ENCODE peak calls at places on chromosomes 16 and 17, in four cellular contexts. I is RWPE1, F is AG04450, N is suprapubic skin. H is an unnamed sample.

GRCh38 chr17:43676471-43676870 is 14.7 kb upstream of the MEOX1 start:
- DNase-seq in F (no peak), I (no peak), N (no peak), H (no peak)

GRCh38 chr17:59754547-59754946 is 47.1 kb downstream of the VMP1 start:
- DNase-seq in F (peak), I (peak), N (no peak), H (no peak)

GRCh38 chr17:72699566-72699965 is 392.9 kb downstream of the SLC39A11 start:
- DNase-seq in I (no peak), N (no peak), F (no peak), H (no peak)

GRCh38 chr17:28216032-28216431 is 103.0 kb upstream of the TMEM97 start:
- DNase-seq in I (no peak), N (no peak), F (no peak), H (no peak)

GRCh38 chr16:19137201-19137601 is 23.4 kb downstream of the ITPRIPL2 start:
- DNase-seq in I (peak), N (no peak), F (no peak), H (no peak)

GRCh38 chr17:46273541-46274236 is 21.2 kb upstream of the LRRC37A start:
- DNase-seq in F (no peak), N (no peak), I (no peak), H (no peak)

GRCh38 chr16:30659507-30660423 is 1.5 kb downstream of the FBRS start:
- DNase-seq in I (peak), N (no peak), F (no peak), H (no peak)

GRCh38 chr17:8465381-8466158 is 29.9 kb downstream of the NDEL1 start:
- DNase-seq in N (no peak), I (peak), F (no peak), H (no peak)

GRCh38 chr17:42403150-42403549 is 14.9 kb upstream of the STAT3 start:
- DNase-seq in F (no peak), I (no peak), N (no peak), H (no peak)

GRCh38 chr16:17289671-17290070 is 181.1 kb downstream of the XYLT1 start:
- DNase-seq in N (no peak), F (no peak), I (no peak), H (no peak)

GRCh38 chr17:65220732-65221131 is 83.6 kb downstream of the RGS9 start:
- DNase-seq in I (no peak), N (no peak), F (no peak), H (no peak)

GRCh38 chr17:59695943-59696681 is 11.1 kb downstream of the PTRH2 start:
- DNase-seq in N (no peak), I (no peak), F (no peak), H (no peak)

GRCh38 chr16:55019419-55020131 is 88.9 kb downstream of the IRX5 start:
- DNase-seq in N (no peak), F (no peak), I (no peak), H (no peak)

GRCh38 chr17:55926276-55926995 is 175.6 kb downstream of the PCTP start:
- DNase-seq in F (no peak), N (no peak), I (no peak), H (no peak)

GRCh38 chr16:78770353-78771091 is 671.1 kb downstream of the WWOX start:
- DNase-seq in N (peak), F (no peak), I (peak), H (peak)

GRCh38 chr16:73878616-73879015 is 418.0 kb upstream of the PSMD7 start:
- DNase-seq in I (peak), F (peak), N (no peak), H (no peak)

GRCh38 chr16:24409045-24409444 is 130.3 kb upstream of the RBBP6 start:
- DNase-seq in N (no peak), F (no peak), I (peak), H (no peak)
- TF ChIP-seq CTCF in N (no peak), F (no peak), I (no peak), H (no peak)

DNA sequence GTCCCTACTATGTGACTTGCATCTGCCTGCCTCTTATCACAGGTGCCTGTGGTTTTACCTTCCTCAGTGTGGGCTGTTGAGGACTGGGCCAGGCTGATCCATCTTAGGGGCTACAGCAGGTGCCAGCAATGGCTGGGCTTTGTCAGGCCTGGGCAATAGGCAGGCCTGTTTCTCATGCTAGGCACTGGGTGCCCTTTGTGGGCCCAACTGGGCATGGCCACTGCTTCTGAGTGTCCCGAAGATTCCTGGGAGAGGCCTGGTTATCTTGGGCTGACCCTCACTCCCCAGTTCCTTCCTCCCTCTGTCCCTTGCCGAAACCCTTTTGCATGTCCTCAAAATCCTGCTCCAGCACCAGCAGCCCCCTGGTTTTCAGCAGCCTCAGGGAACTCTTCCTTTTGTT is 1024.9 kb downstream of the KCNJ18 start:
- DNase-seq in N (no peak), F (no peak), I (no peak), H (no peak)
- TF ChIP-seq CTCF in N (no peak), F (no peak), I (no peak), H (no peak)

DNA sequence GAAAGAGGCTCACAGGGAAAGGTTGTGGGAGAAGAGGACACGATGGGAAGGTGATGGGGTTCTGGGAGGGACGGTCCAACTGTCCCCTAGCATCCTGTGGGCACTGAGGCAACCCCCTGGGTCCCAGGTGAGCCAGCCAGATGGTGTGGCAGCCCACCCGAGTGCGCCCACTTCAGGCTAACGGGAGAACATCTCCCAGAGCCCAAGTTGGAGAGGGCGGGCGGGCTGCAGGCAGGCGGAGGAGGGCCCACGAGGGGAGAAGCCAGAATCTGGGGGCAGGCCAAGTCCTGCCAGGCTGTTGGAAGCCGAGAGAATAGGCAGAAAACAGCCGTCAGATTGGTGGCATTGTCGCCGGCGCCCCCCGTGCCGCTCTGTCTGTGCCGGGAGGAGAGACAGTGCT is 13.8 kb upstream of the ABCC3 start:
- DNase-seq in F (no peak), N (no peak), I (no peak), H (no peak)
- TF ChIP-seq CTCF in F (peak), N (no peak), I (no peak), H (no peak)

GRCh38 chr17:40447148-40447644 is 3.9 kb downstream of the IGFBP4 start:
- DNase-seq in F (no peak), I (no peak), N (no peak), H (no peak)

GRCh38 chr17:40442392-40443195 is 656 bp upstream of the IGFBP4 start:
- DNase-seq in F (no peak), N (peak), I (no peak), H (no peak)

GRCh38 chr17:40445769-40446468 is 2.7 kb downstream of the IGFBP4 start:
- DNase-seq in I (no peak), F (no peak), N (no peak), H (no peak)

GRCh38 chr17:40443196-40443987 is at the start of gene IGFBP4:
- DNase-seq in N (peak), F (no peak), I (peak), H (peak)

GRCh38 chr17:40443988-40444899 is 994 bp downstream of the IGFBP4 start:
- DNase-seq in F (no peak), N (no peak), I (no peak), H (no peak)
- TF ChIP-seq CTCF in F (no peak), N (no peak), I (peak), H (peak)

H was measured in CD14-positive monocyte.